ENCODE peak calls at places on chromosomes 2 and 18, in eight cellular contexts. Q, R, G, Y, S, D, X and Z are unnamed samples.

GRCh38 chr2:69572640-69573039 is 70.9 kb downstream of the AAK1 start:
- DNase-seq in Q (no peak), X (no peak), G (no peak), D (no peak), R (no peak), Y (no peak), S (no peak), Z (no peak)

GRCh38 chr2:38554973-38555595 is 47.6 kb downstream of the HNRNPLL start:
- DNase-seq in D (no peak), G (no peak), S (no peak), X (no peak), Y (no peak), Q (no peak), R (no peak), Z (no peak)

GRCh38 chr2:19652811-19653210 is 249.0 kb downstream of the TTC32 start:
- DNase-seq in G (no peak), R (no peak), D (no peak), S (no peak), X (no peak), Y (no peak), Q (no peak), Z (no peak)

GRCh38 chr2:98378901-98379300 is 32.6 kb downstream of the CNGA3 start:
- DNase-seq in G (no peak), S (no peak), D (no peak), Y (peak; percentile 25), R (no peak), Q (peak; percentile 97), X (no peak), Z (no peak)

GRCh38 chr2:157785200-157785599 is 90.9 kb downstream of the ACVR1 start:
- DNase-seq in S (no peak), Y (peak; percentile 26), G (no peak), Q (peak; percentile 55), R (peak; percentile 81), X (no peak), D (no peak), Z (no peak)

GRCh38 chr2:148110184-148110583 is 89.3 kb downstream of the MBD5 start:
- DNase-seq in X (no peak), R (no peak), Q (no peak), S (no peak), G (no peak), D (no peak), Y (no peak), Z (no peak)

GRCh38 chr2:216004408-216005283 is 8.7 kb downstream of the MREG start:
- DNase-seq in D (no peak), S (no peak), X (no peak), Y (no peak), G (peak; percentile 50), Q (no peak), R (no peak), Z (no peak)

GRCh38 chr2:2590796-2591541 is 259.9 kb upstream of the MYT1L start:
- DNase-seq in D (no peak), R (peak; percentile 77), G (no peak), S (no peak), Y (peak; percentile 28), X (no peak), Q (no peak), Z (no peak)

GRCh38 chr2:64975232-64975791 is 13.9 kb upstream of the SLC1A4 start:
- DNase-seq in Q (peak; percentile 45), R (no peak), D (peak; percentile 31), S (peak; percentile 54), G (no peak), X (no peak), Y (no peak), Z (no peak)

GRCh38 chr2:65431417-65432226 is 777 bp downstream of the SPRED2 start:
- DNase-seq in S (peak; percentile 56), G (peak; percentile 70), R (peak; percentile 16), Q (peak; percentile 45), Y (peak; percentile 23), D (no peak), X (no peak), Z (peak; percentile 62)

GRCh38 chr2:144801766-144802165 is 281.8 kb upstream of the ZEB2 start:
- DNase-seq in R (no peak), Y (no peak), X (peak; percentile 57), D (peak; percentile 23), G (no peak), Q (no peak), S (no peak), Z (no peak)

GRCh38 chr2:97988722-97989121 is 7.0 kb downstream of the TMEM131 start:
- DNase-seq in X (no peak), S (no peak), Y (no peak), R (no peak), G (no peak), Q (no peak), D (no peak), Z (no peak)

GRCh38 chr18:57837917-57838548 is 34.9 kb upstream of the ATP8B1 start:
- DNase-seq in R (no peak), D (no peak), S (no peak), Y (no peak), X (no peak), G (peak; percentile 58), Q (no peak), Z (no peak)

GRCh38 chr2:176685908-176686307 is 416.7 kb downstream of the MTX2 start:
- DNase-seq in X (no peak), Q (no peak), D (no peak), G (no peak), S (no peak), Y (no peak), R (no peak), Z (no peak)

GRCh38 chr2:128559533-128560515 is 241.2 kb upstream of the HS6ST1 start:
- DNase-seq in D (no peak), R (no peak), X (no peak), G (no peak), Q (no peak), Y (no peak), S (no peak), Z (no peak)

GRCh38 chr18:48590678-48591077 is 51.8 kb downstream of the CTIF start:
- DNase-seq in R (no peak), G (no peak), Y (no peak), S (no peak), X (peak; percentile 79), Q (no peak), D (peak; percentile 13), Z (no peak)

GRCh38 chr2:165898381-165898780 is 55.2 kb downstream of the TTC21B start:
- DNase-seq in Q (no peak), G (no peak), X (no peak), R (no peak), Y (no peak), S (no peak), D (no peak), Z (no peak)

GRCh38 chr18:34807106-34807796 is 97.2 kb downstream of the DTNA start:
- DNase-seq in D (no peak), Q (peak; percentile 15), X (no peak), R (no peak), S (no peak), G (no peak), Y (no peak), Z (no peak)

GRCh38 chr2:37934591-37935513 is 9.8 kb downstream of the RMDN2 start:
- DNase-seq in Q (no peak), R (no peak), S (no peak), G (peak; percentile 39), X (no peak), D (no peak), Y (no peak), Z (no peak)